ENCODE peak calls at places on chromosomes 3 and 15, in four cellular contexts. I, O, Y and R are unnamed samples.

GRCh38 chr15:63212050-63212973 is 22.9 kb downstream of the RAB8B start:
- DNase-seq in I (no peak), Y (no peak), O (no peak), R (no peak)

GRCh38 chr3:11206316-11206715 is 52.0 kb downstream of the HRH1 start:
- DNase-seq in O (no peak), Y (no peak), I (no peak), R (no peak)

GRCh38 chr3:33096103-33096868 is 660 bp downstream of the GLB1 start:
- DNase-seq in Y (peak; percentile 16), I (peak; percentile 45), O (peak; percentile 22), R (peak; percentile 73)

GRCh38 chr3:153162513-153163348 is 705 bp downstream of the RAP2B start:
- DNase-seq in O (no peak), Y (peak; percentile 21), I (peak; percentile 37), R (peak; percentile 45)

GRCh38 chr3:66198437-66199088 is 22.2 kb upstream of the SLC25A26 start:
- DNase-seq in O (no peak), Y (no peak), I (no peak), R (no peak)

GRCh38 chr3:72449551-72449950 is 398.7 kb downstream of the SHQ1 start:
- DNase-seq in O (no peak), Y (no peak), I (no peak), R (no peak)

GRCh38 chr3:113428581-113428980 is 12.7 kb downstream of the CFAP44 start:
- DNase-seq in I (no peak), O (no peak), Y (no peak), R (no peak)

GRCh38 chr15:51864408-51865056 is 35.1 kb downstream of the TMOD3 start:
- DNase-seq in O (peak; percentile 20), Y (no peak), I (no peak), R (no peak)

GRCh38 chr15:43792761-43793493 is 807 bp downstream of the SERF2 start:
- DNase-seq in I (peak; percentile 34), O (no peak), Y (no peak), R (no peak)

GRCh38 chr3:173789530-173789929 is 392.0 kb downstream of the NLGN1 start:
- DNase-seq in I (no peak), O (no peak), Y (no peak), R (no peak)

GRCh38 chr3:18751514-18751913 is 326.4 kb upstream of the SATB1 start:
- DNase-seq in Y (no peak), I (no peak), O (no peak), R (no peak)

GRCh38 chr15:57138260-57138895 is 219.9 kb downstream of the TCF12 start:
- DNase-seq in Y (no peak), I (no peak), O (no peak), R (no peak)

GRCh38 chr3:192901435-192901834 is 16.2 kb downstream of the MB21D2 start:
- DNase-seq in I (no peak), Y (no peak), O (no peak), R (no peak)

GRCh38 chr3:61701019-61701418 is 139.6 kb downstream of the PTPRG start:
- DNase-seq in I (no peak), Y (no peak), O (no peak), R (no peak)

GRCh38 chr3:126358816-126359181 is 1.6 kb upstream of the KLF15 start:
- DNase-seq in Y (no peak), O (no peak), I (no peak), R (no peak)

GRCh38 chr15:64854526-64854925 is 12.8 kb downstream of the PLEKHO2 start:
- DNase-seq in Y (no peak), I (no peak), O (no peak), R (no peak)

GRCh38 chr15:48582472-48583235 is 62.9 kb downstream of the FBN1 start:
- DNase-seq in O (peak; percentile 25), Y (no peak), I (no peak), R (no peak)

GRCh38 chr3:132378-132777 is 64.2 kb upstream of the CHL1 start:
- DNase-seq in O (no peak), Y (no peak), I (no peak), R (no peak)

GRCh38 chr15:50145451-50145872 is 26.4 kb upstream of the ATP8B4 start:
- DNase-seq in Y (no peak), O (no peak), I (peak; percentile 22), R (peak; percentile 28)

GRCh38 chr3:8506611-8507061 is 5.0 kb downstream of the LMCD1 start:
- DNase-seq in I (no peak), O (no peak), Y (no peak), R (no peak)

GRCh38 chr3:58167431-58168351 is 43.1 kb downstream of the DNASE1L3 start:
- DNase-seq in Y (peak; percentile 43), I (peak; percentile 77), O (no peak), R (peak; percentile 20)

GRCh38 chr15:74365619-74366445 is 1.6 kb downstream of the CYP11A1 start:
- DNase-seq in I (no peak), Y (no peak), O (no peak), R (no peak)

GRCh38 chr15:70826634-70827033 is 27.3 kb downstream of the LARP6 start:
- DNase-seq in O (no peak), Y (no peak), I (no peak), R (no peak)

GRCh38 chr3:126109860-126110235 is 25.9 kb upstream of the SLC41A3 start:
- DNase-seq in I (no peak), Y (no peak), O (no peak), R (no peak)

GRCh38 chr15:35080226-35080625 is 4.9 kb downstream of the NANOGP8 start:
- DNase-seq in Y (no peak), I (no peak), O (no peak), R (no peak)

GRCh38 chr3:150925751-150926201 is 20.5 kb upstream of the MINDY4B start:
- DNase-seq in O (no peak), I (peak; percentile 66), Y (peak; percentile 31), R (peak; percentile 36)

GRCh38 chr3:101124125-101124524 is 130.9 kb upstream of the ABI3BP start:
- DNase-seq in I (no peak), Y (no peak), O (no peak), R (no peak)

GRCh38 chr15:83287541-83288027 is 3.1 kb upstream of the BNC1 start:
- DNase-seq in Y (no peak), I (no peak), O (peak; percentile 62), R (no peak)

GRCh38 chr15:66085128-66085527 is 168.4 kb downstream of the MEGF11 start:
- DNase-seq in Y (no peak), O (no peak), I (no peak), R (peak; percentile 6)

GRCh38 chr3:124559650-124560405 is 170.4 kb upstream of the UMPS start:
- DNase-seq in O (peak; percentile 62), I (peak; percentile 57), Y (peak; percentile 31), R (peak; percentile 32)